ENCODE peak calls at places on chromosomes 11 and 22, in eight cellular contexts. One of them, this sample, is unnamed.

GRCh38 chr11:23021287-23021863 is 161.1 kb upstream of the CCDC179 start:
- DNase-seq in BJ: no peak
- DNase-seq in mammary epithelial cell: no peak
- DNase-seq in choroid plexus epithelial cell: peak
- DNase-seq in MCF 10A: peak
- DNase-seq in Caco-2: peak
- DNase-seq in lower lobe of right lung: no peak
- DNase-seq in PC-9: no peak
- DNase-seq in this sample: no peak

GRCh38 chr11:17596711-17597110 is 49.7 kb downstream of the OTOG start:
- DNase-seq in BJ: no peak
- DNase-seq in mammary epithelial cell: no peak
- DNase-seq in choroid plexus epithelial cell: no peak
- DNase-seq in MCF 10A: no peak
- DNase-seq in Caco-2: no peak
- DNase-seq in lower lobe of right lung: no peak
- DNase-seq in PC-9: no peak
- DNase-seq in this sample: no peak

GRCh38 chr22:30247974-30248373 is 1.4 kb upstream of the LIF start:
- DNase-seq in BJ: no peak
- DNase-seq in mammary epithelial cell: peak
- DNase-seq in choroid plexus epithelial cell: no peak
- DNase-seq in MCF 10A: no peak
- DNase-seq in Caco-2: no peak
- DNase-seq in lower lobe of right lung: no peak
- DNase-seq in PC-9: no peak
- DNase-seq in this sample: no peak

GRCh38 chr11:64629796-64630562 is 39.0 kb downstream of the SLC22A12 start:
- DNase-seq in BJ: no peak
- DNase-seq in mammary epithelial cell: no peak
- DNase-seq in choroid plexus epithelial cell: no peak
- DNase-seq in MCF 10A: no peak
- DNase-seq in Caco-2: no peak
- DNase-seq in lower lobe of right lung: no peak
- DNase-seq in PC-9: no peak
- DNase-seq in this sample: no peak

GRCh38 chr11:35247428-35247827 is 108.5 kb downstream of the CD44 start:
- DNase-seq in BJ: no peak
- DNase-seq in mammary epithelial cell: no peak
- DNase-seq in choroid plexus epithelial cell: no peak
- DNase-seq in MCF 10A: no peak
- DNase-seq in Caco-2: no peak
- DNase-seq in lower lobe of right lung: no peak
- DNase-seq in PC-9: peak
- DNase-seq in this sample: no peak

GRCh38 chr11:65448418-65449196 is 26.0 kb downstream of the NEAT1 start:
- DNase-seq in BJ: no peak
- DNase-seq in mammary epithelial cell: peak
- DNase-seq in choroid plexus epithelial cell: peak
- DNase-seq in MCF 10A: peak
- DNase-seq in Caco-2: no peak
- DNase-seq in lower lobe of right lung: no peak
- DNase-seq in PC-9: peak
- DNase-seq in this sample: no peak

GRCh38 chr11:57434640-57435546 is 8.0 kb upstream of the SLC43A3 start:
- DNase-seq in BJ: peak
- DNase-seq in mammary epithelial cell: peak
- DNase-seq in choroid plexus epithelial cell: peak
- DNase-seq in MCF 10A: peak
- DNase-seq in Caco-2: peak
- DNase-seq in lower lobe of right lung: no peak
- DNase-seq in PC-9: peak
- DNase-seq in this sample: peak

GRCh38 chr22:32544953-32545558 is 70.4 kb downstream of the FBXO7 start:
- DNase-seq in BJ: peak
- DNase-seq in mammary epithelial cell: no peak
- DNase-seq in choroid plexus epithelial cell: no peak
- DNase-seq in MCF 10A: no peak
- DNase-seq in Caco-2: no peak
- DNase-seq in lower lobe of right lung: no peak
- DNase-seq in PC-9: peak
- DNase-seq in this sample: no peak

GRCh38 chr11:10354389-10354788 is 49.5 kb downstream of the ADM start:
- DNase-seq in BJ: no peak
- DNase-seq in mammary epithelial cell: no peak
- DNase-seq in choroid plexus epithelial cell: no peak
- DNase-seq in MCF 10A: no peak
- DNase-seq in Caco-2: no peak
- DNase-seq in lower lobe of right lung: no peak
- DNase-seq in PC-9: no peak
- DNase-seq in this sample: no peak

GRCh38 chr11:117980280-117980679 is 5.9 kb upstream of the IL10RA start:
- DNase-seq in BJ: no peak
- DNase-seq in mammary epithelial cell: no peak
- DNase-seq in choroid plexus epithelial cell: no peak
- DNase-seq in MCF 10A: no peak
- DNase-seq in Caco-2: no peak
- DNase-seq in lower lobe of right lung: no peak
- DNase-seq in PC-9: peak
- DNase-seq in this sample: peak

GRCh38 chr11:117978982-117979381 is 7.2 kb upstream of the IL10RA start:
- DNase-seq in BJ: no peak
- DNase-seq in mammary epithelial cell: no peak
- DNase-seq in choroid plexus epithelial cell: no peak
- DNase-seq in MCF 10A: no peak
- DNase-seq in Caco-2: no peak
- DNase-seq in lower lobe of right lung: no peak
- DNase-seq in PC-9: no peak
- DNase-seq in this sample: no peak

GRCh38 chr11:117979481-117980211 is 6.5 kb upstream of the IL10RA start:
- DNase-seq in BJ: no peak
- DNase-seq in mammary epithelial cell: no peak
- DNase-seq in choroid plexus epithelial cell: no peak
- DNase-seq in MCF 10A: no peak
- DNase-seq in Caco-2: no peak
- DNase-seq in lower lobe of right lung: no peak
- DNase-seq in PC-9: no peak
- DNase-seq in this sample: no peak

GRCh38 chr11:117983163-117983475 is 3.1 kb upstream of the IL10RA start:
- DNase-seq in BJ: no peak
- DNase-seq in mammary epithelial cell: no peak
- DNase-seq in choroid plexus epithelial cell: no peak
- DNase-seq in MCF 10A: no peak
- DNase-seq in Caco-2: no peak
- DNase-seq in lower lobe of right lung: no peak
- DNase-seq in PC-9: no peak
- DNase-seq in this sample: no peak

DNA sequence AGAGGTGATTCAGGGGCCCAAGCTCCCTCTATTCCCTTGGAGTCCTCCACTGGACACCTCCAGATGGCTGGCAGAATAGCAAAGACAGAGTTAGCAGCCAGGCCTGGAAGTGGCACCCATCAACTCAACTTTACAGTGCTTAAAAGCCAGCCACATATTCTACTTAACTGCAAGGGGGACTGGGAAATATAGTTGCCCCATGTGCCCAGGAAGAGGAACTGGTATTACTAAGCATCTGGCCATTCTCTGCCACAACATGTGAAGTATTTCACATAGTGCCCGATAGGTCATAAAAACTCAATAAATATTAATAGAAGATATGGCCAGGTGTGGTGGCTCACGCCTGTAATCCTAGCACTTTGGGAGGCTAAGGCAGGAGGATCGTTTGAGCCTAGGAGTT is 5.5 kb upstream of the IL10RA start:
- DNase-seq in BJ: no peak
- DNase-seq in mammary epithelial cell: no peak
- DNase-seq in choroid plexus epithelial cell: no peak
- DNase-seq in MCF 10A: no peak
- DNase-seq in Caco-2: no peak
- DNase-seq in lower lobe of right lung: no peak
- DNase-seq in PC-9: no peak
- DNase-seq in this sample: no peak
- TF ChIP-seq CTCF in BJ: no peak
- TF ChIP-seq CTCF in mammary epithelial cell: no peak
- TF ChIP-seq CTCF in choroid plexus epithelial cell: no peak
- TF ChIP-seq CTCF in MCF 10A: no peak
- TF ChIP-seq CTCF in Caco-2: no peak
- TF ChIP-seq CTCF in lower lobe of right lung: no peak
- TF ChIP-seq CTCF in PC-9: no peak
- TF ChIP-seq CTCF in this sample: no peak

GRCh38 chr11:79060081-79060480 is 380.7 kb downstream of the TENM4 start:
- DNase-seq in BJ: no peak
- DNase-seq in mammary epithelial cell: no peak
- DNase-seq in choroid plexus epithelial cell: peak
- DNase-seq in MCF 10A: no peak
- DNase-seq in Caco-2: no peak
- DNase-seq in lower lobe of right lung: no peak
- DNase-seq in PC-9: no peak
- DNase-seq in this sample: no peak

GRCh38 chr11:79052539-79052938 is 388.3 kb downstream of the TENM4 start:
- DNase-seq in BJ: no peak
- DNase-seq in mammary epithelial cell: no peak
- DNase-seq in choroid plexus epithelial cell: peak
- DNase-seq in MCF 10A: no peak
- DNase-seq in Caco-2: peak
- DNase-seq in lower lobe of right lung: no peak
- DNase-seq in PC-9: no peak
- DNase-seq in this sample: no peak

GRCh38 chr11:79054636-79055035 is 386.2 kb downstream of the TENM4 start:
- DNase-seq in BJ: no peak
- DNase-seq in mammary epithelial cell: peak
- DNase-seq in choroid plexus epithelial cell: peak
- DNase-seq in MCF 10A: no peak
- DNase-seq in Caco-2: no peak
- DNase-seq in lower lobe of right lung: no peak
- DNase-seq in PC-9: no peak
- DNase-seq in this sample: no peak

GRCh38 chr11:79059171-79059570 is 381.7 kb downstream of the TENM4 start:
- DNase-seq in BJ: no peak
- DNase-seq in mammary epithelial cell: no peak
- DNase-seq in choroid plexus epithelial cell: no peak
- DNase-seq in MCF 10A: no peak
- DNase-seq in Caco-2: no peak
- DNase-seq in lower lobe of right lung: no peak
- DNase-seq in PC-9: no peak
- DNase-seq in this sample: no peak

GRCh38 chr11:79055866-79056632 is 384.8 kb downstream of the TENM4 start:
- DNase-seq in BJ: peak
- DNase-seq in mammary epithelial cell: no peak
- DNase-seq in choroid plexus epithelial cell: peak
- DNase-seq in MCF 10A: no peak
- DNase-seq in Caco-2: no peak
- DNase-seq in lower lobe of right lung: no peak
- DNase-seq in PC-9: no peak
- DNase-seq in this sample: no peak
- TF ChIP-seq CTCF in BJ: peak
- TF ChIP-seq CTCF in mammary epithelial cell: no peak
- TF ChIP-seq CTCF in choroid plexus epithelial cell: peak
- TF ChIP-seq CTCF in MCF 10A: no peak
- TF ChIP-seq CTCF in Caco-2: peak
- TF ChIP-seq CTCF in lower lobe of right lung: no peak
- TF ChIP-seq CTCF in PC-9: no peak
- TF ChIP-seq CTCF in this sample: peak

GRCh38 chr11:11493698-11494097 is 128.1 kb downstream of the GALNT18 start:
- DNase-seq in BJ: no peak
- DNase-seq in mammary epithelial cell: no peak
- DNase-seq in choroid plexus epithelial cell: no peak
- DNase-seq in MCF 10A: no peak
- DNase-seq in Caco-2: no peak
- DNase-seq in lower lobe of right lung: no peak
- DNase-seq in PC-9: no peak
- DNase-seq in this sample: no peak
- TF ChIP-seq CTCF in BJ: no peak
- TF ChIP-seq CTCF in mammary epithelial cell: no peak
- TF ChIP-seq CTCF in choroid plexus epithelial cell: no peak
- TF ChIP-seq CTCF in MCF 10A: no peak
- TF ChIP-seq CTCF in Caco-2: peak
- TF ChIP-seq CTCF in lower lobe of right lung: no peak
- TF ChIP-seq CTCF in PC-9: no peak
- TF ChIP-seq CTCF in this sample: peak

GRCh38 chr11:119742263-119742861 is 13.4 kb upstream of the NECTIN1 start:
- DNase-seq in BJ: no peak
- DNase-seq in mammary epithelial cell: no peak
- DNase-seq in choroid plexus epithelial cell: no peak
- DNase-seq in MCF 10A: no peak
- DNase-seq in Caco-2: no peak
- DNase-seq in lower lobe of right lung: no peak
- DNase-seq in PC-9: no peak
- DNase-seq in this sample: no peak

GRCh38 chr11:119739975-119740374 is 11.0 kb upstream of the NECTIN1 start:
- DNase-seq in BJ: no peak
- DNase-seq in mammary epithelial cell: no peak
- DNase-seq in choroid plexus epithelial cell: no peak
- DNase-seq in MCF 10A: no peak
- DNase-seq in Caco-2: peak
- DNase-seq in lower lobe of right lung: no peak
- DNase-seq in PC-9: no peak
- DNase-seq in this sample: no peak

GRCh38 chr11:119743041-119743440 is 14.0 kb upstream of the NECTIN1 start:
- DNase-seq in BJ: no peak
- DNase-seq in mammary epithelial cell: no peak
- DNase-seq in choroid plexus epithelial cell: no peak
- DNase-seq in MCF 10A: no peak
- DNase-seq in Caco-2: no peak
- DNase-seq in lower lobe of right lung: no peak
- DNase-seq in PC-9: no peak
- DNase-seq in this sample: no peak

GRCh38 chr11:119739021-119739703 is 10.2 kb upstream of the NECTIN1 start:
- DNase-seq in BJ: no peak
- DNase-seq in mammary epithelial cell: no peak
- DNase-seq in choroid plexus epithelial cell: no peak
- DNase-seq in MCF 10A: no peak
- DNase-seq in Caco-2: peak
- DNase-seq in lower lobe of right lung: no peak
- DNase-seq in PC-9: no peak
- DNase-seq in this sample: no peak

DNA sequence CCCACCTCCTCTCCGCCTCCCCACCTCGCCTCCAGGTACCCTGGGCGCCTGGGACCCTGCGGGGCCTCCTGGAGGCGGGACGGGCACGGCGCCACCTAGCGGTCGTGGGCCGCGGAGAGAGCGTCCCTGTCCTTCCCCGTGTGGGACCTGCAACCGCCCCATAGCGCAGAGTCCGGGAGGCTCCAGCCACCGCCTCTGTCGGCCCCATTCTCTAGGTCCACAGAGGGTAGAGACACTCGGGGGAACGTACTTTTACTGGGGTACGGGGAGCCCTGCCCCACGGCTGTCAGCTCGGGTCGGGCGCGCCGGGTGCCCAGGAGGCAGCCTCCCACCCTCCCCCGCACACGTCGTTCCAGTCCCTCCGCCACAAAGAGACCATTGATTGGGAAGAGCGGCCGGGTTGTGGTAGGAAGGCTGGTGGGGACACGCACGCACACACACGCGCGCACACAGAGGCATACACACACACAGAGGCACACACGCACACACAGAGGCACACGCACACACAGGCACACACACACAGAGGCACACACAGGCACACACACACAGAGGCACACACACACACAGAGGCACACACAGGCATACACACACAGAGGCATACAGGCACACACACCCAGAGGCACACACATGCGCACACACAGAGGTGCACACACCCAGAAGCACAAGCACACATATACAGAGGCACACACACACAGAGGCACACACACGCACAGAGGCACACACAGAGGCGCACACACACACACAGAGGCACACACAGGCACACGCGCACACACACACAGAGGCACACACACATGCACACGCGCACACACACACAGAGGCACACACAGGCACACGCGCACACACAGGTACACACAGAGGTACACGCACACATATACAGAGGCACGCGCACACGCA is 12.6 kb upstream of the NECTIN1 start:
- DNase-seq in BJ: no peak
- DNase-seq in mammary epithelial cell: no peak
- DNase-seq in choroid plexus epithelial cell: no peak
- DNase-seq in MCF 10A: peak
- DNase-seq in Caco-2: peak
- DNase-seq in lower lobe of right lung: peak
- DNase-seq in PC-9: no peak
- DNase-seq in this sample: no peak
- TF ChIP-seq CTCF in BJ: peak
- TF ChIP-seq CTCF in mammary epithelial cell: peak
- TF ChIP-seq CTCF in choroid plexus epithelial cell: peak
- TF ChIP-seq CTCF in MCF 10A: peak
- TF ChIP-seq CTCF in Caco-2: peak
- TF ChIP-seq CTCF in lower lobe of right lung: peak
- TF ChIP-seq CTCF in PC-9: peak
- TF ChIP-seq CTCF in this sample: peak